ENCODE peak calls at places on chromosomes 6 and 20, in seven cellular contexts. F, H, D, W, J, Z and A are unnamed samples.

GRCh38 chr6:28208180-28208659 is 16.9 kb upstream of the ZSCAN9 start:
- DNase-seq in F (no peak), H (peak; percentile 6), D (no peak), W (no peak), J (no peak), Z (no peak), A (no peak)

GRCh38 chr20:13422637-13423036 is 201.6 kb downstream of the ISM1 start:
- DNase-seq in F (no peak), H (no peak), D (no peak), W (no peak), J (no peak), Z (no peak), A (no peak)

GRCh38 chr20:13017883-13018535 is 9.2 kb downstream of the SPTLC3 start:
- DNase-seq in F (no peak), H (peak; percentile 87), D (no peak), W (no peak), J (no peak), Z (no peak), A (no peak)

GRCh38 chr6:3981917-3982316 is 97.0 kb downstream of the FAM217A start:
- DNase-seq in F (no peak), H (no peak), D (no peak), W (no peak), J (no peak), Z (no peak), A (no peak)

GRCh38 chr6:28615955-28616747 is 90.5 kb downstream of the GPX5 start:
- DNase-seq in F (no peak), H (no peak), D (no peak), W (no peak), J (no peak), Z (no peak), A (no peak)

GRCh38 chr6:127119361-127120108 is 1.1 kb downstream of the RSPO3 start:
- DNase-seq in F (peak; percentile 30), H (no peak), D (no peak), W (peak; percentile 35), J (no peak), Z (peak; percentile 56), A (no peak)

GRCh38 chr20:49792006-49792405 is 20.6 kb upstream of the SLC9A8 start:
- DNase-seq in F (no peak), H (no peak), D (no peak), W (no peak), J (no peak), Z (no peak), A (peak; percentile 29)

GRCh38 chr6:116286773-116287358 is 7.1 kb upstream of the TSPYL1 start:
- DNase-seq in F (no peak), H (no peak), D (no peak), W (no peak), J (no peak), Z (no peak), A (no peak)

GRCh38 chr20:18156045-18156444 is 18.4 kb downstream of the KAT14 start:
- DNase-seq in F (no peak), H (no peak), D (no peak), W (no peak), J (no peak), Z (no peak), A (no peak)

GRCh38 chr6:72386324-72386723 is 235.5 kb upstream of the KCNQ5 start:
- DNase-seq in F (no peak), H (peak; percentile 18), D (no peak), W (no peak), J (no peak), Z (no peak), A (peak; percentile 55)

GRCh38 chr6:88120635-88121034 is 45.5 kb downstream of the CNR1 start:
- DNase-seq in F (no peak), H (no peak), D (no peak), W (no peak), J (no peak), Z (no peak), A (no peak)

GRCh38 chr20:41002842-41003142 is 25.8 kb upstream of the TOP1 start:
- DNase-seq in F (no peak), H (no peak), D (no peak), W (no peak), J (no peak), Z (no peak), A (no peak)

GRCh38 chr20:50380697-50381040 is 129.5 kb upstream of the PTPN1 start:
- DNase-seq in F (no peak), H (peak; percentile 72), D (peak; percentile 60), W (peak; percentile 41), J (peak; percentile 58), Z (no peak), A (peak; percentile 65)

GRCh38 chr20:1965520-1966278 is 28.2 kb downstream of the PDYN start:
- DNase-seq in F (no peak), H (peak; percentile 64), D (peak; percentile 77), W (peak; percentile 63), J (peak; percentile 74), Z (peak; percentile 81), A (peak; percentile 70)

GRCh38 chr6:30928677-30929076 is 3.3 kb downstream of the SFTA2 start:
- DNase-seq in F (no peak), H (no peak), D (no peak), W (no peak), J (no peak), Z (no peak), A (no peak)

GRCh38 chr6:106290954-106291353 is 34.6 kb downstream of the ATG5 start:
- DNase-seq in F (no peak), H (no peak), D (no peak), W (no peak), J (no peak), Z (no peak), A (no peak)

GRCh38 chr6:117502580-117502979 is 20.1 kb downstream of the DCBLD1 start:
- DNase-seq in F (no peak), H (peak; percentile 46), D (no peak), W (no peak), J (no peak), Z (no peak), A (peak; percentile 72)

GRCh38 chr6:96626749-96627353 is 63.9 kb downstream of the FHL5 start:
- DNase-seq in F (no peak), H (peak; percentile 58), D (no peak), W (peak; percentile 17), J (no peak), Z (peak; percentile 36), A (peak; percentile 77)

GRCh38 chr6:108348655-108349349 is 53.9 kb downstream of the AFG1L start:
- DNase-seq in F (no peak), H (no peak), D (no peak), W (no peak), J (no peak), Z (peak; percentile 74), A (no peak)

GRCh38 chr6:49509342-49509741 is 9.6 kb downstream of the GLYATL3 start:
- DNase-seq in F (no peak), H (no peak), D (no peak), W (no peak), J (no peak), Z (no peak), A (no peak)

GRCh38 chr6:115612216-115612615 is 448.5 kb downstream of the FRK start:
- DNase-seq in F (no peak), H (peak; percentile 4), D (no peak), W (no peak), J (no peak), Z (no peak), A (no peak)

GRCh38 chr6:56996401-56996800 is 41.5 kb downstream of the BEND6 start:
- DNase-seq in F (peak; percentile 51), H (no peak), D (no peak), W (no peak), J (no peak), Z (no peak), A (no peak)

GRCh38 chr6:24329451-24329850 is 28.4 kb downstream of the DCDC2 start:
- DNase-seq in F (no peak), H (no peak), D (no peak), W (no peak), J (no peak), Z (no peak), A (no peak)

GRCh38 chr6:133390168-133390567 is 149.0 kb downstream of the EYA4 start:
- DNase-seq in F (no peak), H (no peak), D (no peak), W (no peak), J (no peak), Z (no peak), A (no peak)

GRCh38 chr20:31833130-31833930 is 12.1 kb downstream of the FOXS1 start:
- DNase-seq in F (no peak), H (peak; percentile 43), D (peak; percentile 84), W (peak; percentile 67), J (peak; percentile 58), Z (peak; percentile 81), A (peak; percentile 55)

GRCh38 chr20:50588034-50588736 is 78.0 kb downstream of the PTPN1 start:
- DNase-seq in F (peak; percentile 53), H (peak; percentile 59), D (peak; percentile 94), W (peak; percentile 65), J (peak; percentile 82), Z (peak; percentile 85), A (peak; percentile 76)

GRCh38 chr6:126672654-126673053 is 332.7 kb downstream of the CENPW start:
- DNase-seq in F (peak; percentile 30), H (peak; percentile 73), D (no peak), W (no peak), J (no peak), Z (peak; percentile 29), A (peak; percentile 50)

DNA sequence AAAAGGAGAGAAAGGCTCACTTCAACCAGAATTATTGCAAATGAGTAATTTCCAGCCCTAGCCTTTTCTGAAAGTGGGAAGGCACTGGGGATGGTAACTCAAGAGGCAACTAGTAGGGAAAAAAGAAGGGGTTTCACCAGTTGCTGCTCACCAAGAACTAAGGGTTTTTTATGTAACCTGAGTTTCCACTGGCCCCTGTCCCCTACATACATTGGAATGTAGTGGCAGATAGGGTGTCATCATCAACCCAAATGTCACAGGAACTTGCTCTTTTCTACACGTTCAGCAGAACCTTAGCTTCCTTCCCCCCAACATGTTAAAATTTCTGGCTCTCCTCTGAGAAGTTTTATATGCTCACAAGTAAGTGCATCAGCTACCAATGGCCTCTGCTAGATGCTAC is 38.2 kb upstream of the PKHD1 start:
- DNase-seq in F (no peak), H (no peak), D (no peak), W (no peak), J (no peak), Z (no peak), A (no peak)
- TF ChIP-seq CTCF in F (no peak), H (no peak), D (no peak), W (no peak), J (no peak), Z (no peak), A (no peak)

GRCh38 chr6:43800746-43801488 is 30.9 kb downstream of the VEGFA start:
- DNase-seq in F (no peak), H (no peak), D (no peak), W (no peak), J (no peak), Z (no peak), A (no peak)
- TF ChIP-seq CTCF in F (no peak), H (no peak), D (peak; percentile 13), W (no peak), J (no peak), Z (no peak), A (peak; percentile 12)

DNA sequence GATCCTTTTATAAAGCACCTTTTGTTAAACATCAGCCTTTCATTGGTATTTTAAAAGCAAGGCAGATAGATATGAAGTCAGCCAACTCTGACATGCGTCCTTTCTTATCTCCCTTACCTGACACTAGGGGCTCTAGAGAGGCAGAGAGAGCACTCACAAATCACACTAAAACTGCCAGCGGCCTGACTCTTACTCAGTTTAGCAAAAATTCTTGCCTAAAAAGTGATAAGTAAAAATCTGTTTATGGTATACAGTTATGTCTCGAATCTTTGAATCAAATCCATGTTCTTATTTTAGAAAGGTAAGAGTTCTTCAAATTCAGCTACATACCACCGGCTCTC is 10.4 kb upstream of the TDRD6 start:
- DNase-seq in F (no peak), H (no peak), D (no peak), W (no peak), J (no peak), Z (no peak), A (peak; percentile 13)
- TF ChIP-seq CTCF in F (peak; percentile 39), H (no peak), D (no peak), W (peak; percentile 8), J (no peak), Z (no peak), A (peak; percentile 39)

GRCh38 chr6:2695464-2696095 is 55.1 kb downstream of the MYLK4 start:
- DNase-seq in F (no peak), H (peak; percentile 74), D (no peak), W (peak; percentile 55), J (no peak), Z (peak; percentile 47), A (peak; percentile 77)
- TF ChIP-seq CTCF in F (peak; percentile 47), H (peak; percentile 15), D (no peak), W (no peak), J (no peak), Z (no peak), A (peak; percentile 46)